ENCODE peak calls at places on chromosome 3, in six cellular contexts. C is foreskin keratinocyte, A is mesendoderm, B is kidney, K is GM23248, P is stomach. S is an unnamed sample. For H3K4me1, the result is how much of the 10 kb centered on the place peaks cover.

GRCh38 chr3:148329481-148330220 is 368.1 kb upstream of the AGTR1 start:
- DNase-seq in C (no peak), K (peak), A (peak), P (no peak), B (no peak), S (no peak)

GRCh38 chr3:187709155-187709554 is 6.8 kb upstream of the RTP2 start:
- DNase-seq in C (no peak), B (no peak), A (peak), P (no peak), K (peak), S (no peak)

GRCh38 chr3:65439641-65440040 is 599.1 kb downstream of the MAGI1 start:
- DNase-seq in P (peak), C (peak), B (no peak), A (peak), K (peak), S (peak)

GRCh38 chr3:127790009-127790533 is 32.2 kb downstream of the MGLL start:
- DNase-seq in K (no peak), A (no peak), C (no peak), P (no peak), B (no peak), S (no peak)

GRCh38 chr3:8110966-8111798 is 390.4 kb upstream of the LMCD1 start:
- DNase-seq in P (peak), B (no peak), K (peak), A (peak), C (peak), S (peak)

GRCh38 chr3:171049831-171050444 is 23.4 kb upstream of the SLC2A2 start:
- DNase-seq in K (peak), C (no peak), A (peak), B (no peak), P (peak), S (peak)

GRCh38 chr3:193938613-193939012 is 197.3 kb upstream of the HES1 start:
- DNase-seq in A (peak), B (no peak), P (peak), K (no peak), C (no peak), S (no peak)

GRCh38 chr3:75395601-75396315 is 268.4 kb upstream of the FRG2C start:
- DNase-seq in P (no peak), K (no peak), C (no peak), B (no peak), A (no peak), S (no peak)

GRCh38 chr3:4565806-4566501 is 72.8 kb downstream of the ITPR1 start:
- DNase-seq in B (no peak), K (no peak), C (no peak), P (no peak), A (no peak), S (no peak)

GRCh38 chr3:25552251-25552650 is 112.5 kb downstream of the TOP2B start:
- DNase-seq in B (no peak), K (no peak), C (no peak), P (no peak), A (no peak), S (no peak)

GRCh38 chr3:103227651-103228050 is 792.8 kb downstream of the ZPLD1 start:
- DNase-seq in K (no peak), P (no peak), A (no peak), B (no peak), C (no peak), S (no peak)

GRCh38 chr3:194617827-194618226 is 15.4 kb downstream of the TMEM44 start:
- DNase-seq in P (no peak), A (no peak), C (peak), K (peak), B (no peak), S (no peak)

GRCh38 chr3:126081618-126082333 is 2.1 kb downstream of the SLC41A3 start:
- DNase-seq in B (peak), P (peak), K (peak), A (peak), C (peak), S (no peak)

GRCh38 chr3:13276438-13277129 is 143.5 kb downstream of the NUP210 start:
- DNase-seq in C (no peak), A (no peak), P (no peak), K (no peak), B (no peak), S (no peak)

GRCh38 chr3:52118156-52118875 is 35.9 kb downstream of the POC1A start:
- DNase-seq in B (peak), K (no peak), C (no peak), P (no peak), A (no peak), S (no peak)

GRCh38 chr3:129421988-129422745 is 6.3 kb downstream of the EFCAB12 start:
- DNase-seq in K (peak), A (peak), C (no peak), P (no peak), B (no peak), S (no peak)

GRCh38 chr3:126180477-126181397 is at the start of gene ALDH1L1:
- DNase-seq in B (peak), P (peak), C (peak), A (peak), K (peak), S (peak)

GRCh38 chr3:101216710-101217457 is 103.5 kb downstream of the IMPG2 start:
- DNase-seq in A (no peak), K (peak), B (peak), P (no peak), C (no peak), S (peak)

GRCh38 chr3:133742351-133743091 is 3.7 kb upstream of the TF start:
- DNase-seq in P (no peak), C (no peak), B (no peak), A (no peak), K (peak), S (no peak)

GRCh38 chr3:123620338-123620737 is 35.5 kb upstream of the HACD2 start:
- DNase-seq in A (no peak), P (no peak), K (no peak), B (no peak), C (no peak), S (peak)

DNA sequence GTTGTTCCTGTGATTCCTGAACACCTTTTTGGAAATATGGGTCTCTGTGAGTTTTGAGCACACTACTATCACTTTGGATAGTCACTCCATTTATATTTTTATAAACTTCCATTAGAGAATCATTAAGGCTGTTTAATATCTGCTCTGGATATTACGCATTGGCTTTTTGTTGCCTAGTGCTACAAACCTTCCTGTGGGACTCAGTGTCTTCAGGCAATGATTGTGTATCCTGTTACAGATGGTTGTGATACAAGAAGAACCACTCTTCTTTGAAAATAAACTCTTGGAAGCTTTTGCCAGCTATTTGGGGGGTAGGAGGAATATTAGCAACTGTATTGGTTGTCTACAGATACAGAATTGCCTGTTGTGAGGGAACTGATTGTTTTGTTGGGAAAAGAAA is 15.6 kb downstream of the GCSAM start:
- DNase-seq in B (no peak), K (no peak), A (no peak), C (no peak), P (no peak), S (no peak)
- H3K4me1 ChIP-seq in B (under half), K (under half), A (under half), C (under half), P (under half), S (under half)

DNA sequence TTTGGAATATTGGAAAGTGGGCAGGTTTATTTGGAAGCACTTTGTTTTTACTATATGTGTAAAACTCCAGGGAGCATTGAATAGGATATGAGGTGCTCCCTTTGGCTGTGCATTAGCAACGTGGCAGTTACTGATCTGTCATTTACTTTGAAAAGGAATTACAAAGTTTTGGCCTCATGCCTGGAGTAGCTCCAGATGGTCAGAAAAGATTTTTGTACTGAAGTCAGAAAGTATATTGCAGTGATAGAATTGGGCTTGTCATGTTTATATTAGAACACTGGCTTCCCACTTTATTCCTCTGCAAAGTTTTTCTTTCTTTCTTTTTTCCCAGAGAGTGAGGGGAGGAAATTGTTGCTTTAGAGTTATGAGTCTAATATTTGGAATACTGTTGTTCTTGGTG is 26.2 kb downstream of the FNDC3B start:
- DNase-seq in K (peak), C (no peak), B (no peak), A (no peak), P (no peak), S (peak)
- H3K4me1 ChIP-seq in K (half or more), C (under half), B (under half), A (under half), P (half or more), S (half or more)

DNA sequence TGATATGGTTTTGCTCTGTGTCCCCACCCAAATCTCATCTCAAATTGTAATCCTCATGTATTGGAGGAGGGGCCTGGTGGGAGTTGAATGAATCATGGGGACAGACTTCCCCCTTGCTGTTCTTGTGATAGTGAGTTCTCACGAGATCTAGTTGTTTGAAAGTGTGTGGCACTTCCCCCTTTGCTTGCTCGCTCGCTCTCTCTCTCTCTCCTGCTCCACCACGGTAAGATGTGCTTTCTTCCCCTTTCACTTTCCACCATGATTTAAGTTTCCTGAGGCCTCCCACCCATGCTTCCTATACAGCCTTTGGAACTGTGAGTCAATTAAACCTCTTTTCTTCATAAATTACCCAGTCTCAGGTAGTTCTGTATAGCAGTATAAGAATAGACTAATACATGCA is 60.7 kb downstream of the GSK3B start:
- DNase-seq in C (no peak), K (no peak), B (no peak), P (no peak), A (peak), S (no peak)
- H3K4me1 ChIP-seq in C (under half), K (under half), B (under half), P (under half), A (under half), S (under half)

GRCh38 chr3:47159153-47159552 is 4.8 kb downstream of the SETD2 start:
- DNase-seq in C (no peak), A (no peak), K (no peak), P (no peak), B (no peak), S (no peak)
- H3K4me1 ChIP-seq in C (under half), A (under half), K (under half), P (half or more), B (under half), S (half or more)

DNA sequence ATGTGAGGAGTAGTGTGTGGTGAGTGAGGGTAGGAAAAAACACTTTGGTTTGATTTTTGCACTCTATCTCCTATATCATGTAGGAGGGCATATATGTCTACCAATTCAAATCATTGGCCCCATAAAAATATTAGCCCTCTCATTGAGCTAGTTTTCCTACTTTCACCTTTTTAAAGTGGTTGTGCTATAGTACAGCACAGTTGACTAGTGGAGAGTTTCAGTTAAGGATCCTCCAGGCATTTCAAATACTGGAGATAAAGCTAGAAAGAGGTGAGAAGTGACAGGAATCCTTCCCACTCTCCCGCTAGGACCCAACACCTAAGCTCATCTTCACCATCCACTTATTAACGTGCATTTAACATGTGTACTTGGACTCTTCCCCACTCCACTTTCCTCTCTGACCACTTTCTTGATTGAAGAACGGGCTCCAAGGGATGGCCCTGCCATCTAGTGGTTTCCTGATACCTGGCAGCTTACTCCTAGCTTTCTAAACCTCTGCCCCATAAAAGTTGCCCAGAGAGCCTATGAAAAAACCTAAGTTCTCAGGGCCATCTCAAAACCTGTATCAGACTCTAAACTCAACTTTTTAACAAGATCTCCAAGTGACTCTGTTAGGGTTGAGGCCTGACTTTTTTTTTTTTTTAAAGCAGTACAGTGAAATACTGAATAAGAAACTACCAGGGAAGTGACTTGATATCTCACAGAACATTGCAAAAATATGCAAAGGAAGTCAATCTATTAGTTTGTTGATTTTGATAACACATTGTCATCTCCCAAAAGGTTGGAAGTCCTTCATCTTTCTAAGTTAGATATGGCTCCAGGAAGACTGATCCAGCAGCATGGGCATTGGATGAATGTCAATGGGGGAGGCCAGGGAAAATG is 17.9 kb downstream of the IL12A start:
- DNase-seq in A (peak), K (peak), B (no peak), P (peak), C (no peak), S (peak)
- H3K4me1 ChIP-seq in A (under half), K (under half), B (under half), P (under half), C (under half), S (under half)

GRCh38 chr3:15326037-15326436 is 6.3 kb downstream of the SH3BP5 start:
- DNase-seq in B (no peak), P (no peak), K (peak), C (no peak), A (no peak), S (no peak)

GRCh38 chr3:15326673-15327072 is 5.7 kb downstream of the SH3BP5 start:
- DNase-seq in B (no peak), K (no peak), P (no peak), C (no peak), A (no peak), S (no peak)

GRCh38 chr3:15325228-15325627 is 7.2 kb downstream of the SH3BP5 start:
- DNase-seq in K (peak), A (peak), P (no peak), C (no peak), B (no peak), S (no peak)

GRCh38 chr3:15323063-15323462 is 9.3 kb downstream of the SH3BP5 start:
- DNase-seq in K (no peak), B (no peak), C (no peak), A (no peak), P (no peak), S (no peak)

GRCh38 chr3:15324335-15324734 is 8.1 kb downstream of the SH3BP5 start:
- DNase-seq in P (peak), C (no peak), K (peak), B (no peak), A (peak), S (no peak)
- H3K4me1 ChIP-seq in P (half or more), C (under half), K (half or more), B (under half), A (under half), S (under half)

DNA sequence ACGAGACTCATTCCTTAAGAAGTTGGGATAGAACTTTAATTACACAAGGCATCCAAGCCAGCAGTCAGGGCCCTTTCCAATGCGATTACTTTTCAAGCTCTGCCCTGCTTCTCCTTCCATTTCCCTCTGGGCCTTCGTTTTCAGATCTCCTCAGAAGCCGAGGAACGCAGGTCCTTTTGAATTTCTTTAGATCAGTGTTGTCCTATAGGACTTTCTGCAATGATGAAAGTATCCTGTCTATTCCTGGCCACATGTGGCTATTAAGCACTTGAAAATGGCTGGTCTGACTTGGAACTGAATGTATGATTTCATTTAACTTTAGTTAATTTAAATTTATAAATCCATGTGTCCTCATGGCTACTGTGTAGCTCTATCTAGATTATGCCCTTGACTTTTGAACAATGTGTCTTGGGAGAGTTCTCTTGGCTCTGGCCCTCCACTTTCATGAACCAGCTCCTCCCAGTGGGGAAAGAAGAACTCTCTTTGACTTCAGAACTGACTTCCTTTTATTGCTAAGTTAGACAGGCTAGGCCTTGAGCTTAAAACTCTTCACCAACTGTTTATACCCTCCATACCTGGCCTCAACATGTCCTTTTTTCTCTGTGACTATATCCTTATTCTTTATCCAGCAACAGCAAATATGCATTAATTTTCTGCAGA is 22.7 kb downstream of the TGFBR2 start:
- DNase-seq in K (no peak), P (no peak), A (peak), C (no peak), B (no peak), S (no peak)
- H3K4me1 ChIP-seq in K (half or more), P (half or more), A (under half), C (half or more), B (under half), S (under half)

GRCh38 chr3:71582612-71583568 is 638 bp downstream of the FOXP1 start:
- DNase-seq in A (peak), C (no peak), P (peak), K (peak), B (peak), S (peak)
- H3K4me1 ChIP-seq in A (under half), C (under half), P (half or more), K (half or more), B (under half), S (under half)

GRCh38 chr3:152395764-152396163 is 127.0 kb downstream of the MBNL1 start:
- DNase-seq in K (no peak), A (peak), P (no peak), C (no peak), B (no peak), S (no peak)

GRCh38 chr3:152400912-152401311 is 132.2 kb downstream of the MBNL1 start:
- DNase-seq in A (no peak), C (no peak), K (peak), B (no peak), P (no peak), S (no peak)

GRCh38 chr3:152398495-152398894 is 129.8 kb downstream of the MBNL1 start:
- DNase-seq in A (no peak), C (no peak), P (no peak), B (no peak), K (no peak), S (no peak)

GRCh38 chr3:152399374-152399773 is 130.6 kb downstream of the MBNL1 start:
- DNase-seq in C (no peak), B (no peak), P (no peak), K (peak), A (no peak), S (no peak)

GRCh38 chr3:152396867-152397266 is 128.1 kb downstream of the MBNL1 start:
- DNase-seq in K (peak), P (no peak), C (no peak), A (no peak), B (no peak), S (no peak)
- H3K4me1 ChIP-seq in K (half or more), P (half or more), C (under half), A (under half), B (under half), S (under half)